ENCODE peak calls at places on chromosome 6, in ten cellular contexts. Z is activated CD8-positive, alpha-beta memory T cell treated with anti-CD3 and anti-CD28 coated beads for 48 hours; P is heart left ventricle; C is germinal center; W is AG04450; L is T-helper 9 cell; Q is EL; B is amygdala; E is left lobe of liver; J is aorta. D is an unnamed sample.

GRCh38 chr6:155782320-155782730 is 326.7 kb upstream of the NOX3 start:
- DNase-seq in Z (no peak), P (no peak), C (no peak), W (peak; percentile 87), L (no peak), Q (peak; percentile 95), B (no peak), E (no peak), J (no peak), D (peak; percentile 89)

GRCh38 chr6:42394881-42395620 is 56.7 kb downstream of the TRERF1 start:
- DNase-seq in Z (no peak), P (no peak), C (peak; percentile 22), W (no peak), L (no peak), Q (no peak), B (no peak), E (peak; percentile 36), J (no peak), D (no peak)

GRCh38 chr6:159969204-159969912 is 476 bp downstream of the IGF2R start:
- DNase-seq in Z (no peak), P (peak; percentile 61), C (peak; percentile 24), W (no peak), L (peak; percentile 26), Q (no peak), B (no peak), E (peak; percentile 64), J (peak; percentile 83), D (no peak)

GRCh38 chr6:15317934-15318902 is 72.3 kb downstream of the JARID2 start:
- DNase-seq in Z (no peak), P (no peak), C (no peak), W (no peak), L (no peak), Q (no peak), B (no peak), E (no peak), J (no peak), D (no peak)

GRCh38 chr6:129200151-129200550 is 317.2 kb downstream of the LAMA2 start:
- DNase-seq in Z (no peak), P (no peak), C (no peak), W (no peak), L (no peak), Q (no peak), B (no peak), E (no peak), J (no peak), D (no peak)

GRCh38 chr6:4736371-4736873 is 39.8 kb upstream of the CDYL start:
- DNase-seq in Z (no peak), P (no peak), C (no peak), W (no peak), L (no peak), Q (no peak), B (no peak), E (no peak), J (no peak), D (no peak)

GRCh38 chr6:136037246-136037884 is 185.9 kb downstream of the PDE7B start:
- DNase-seq in Z (no peak), P (peak; percentile 36), C (no peak), W (no peak), L (no peak), Q (peak; percentile 26), B (no peak), E (no peak), J (no peak), D (no peak)

GRCh38 chr6:149031545-149032317 is 284.9 kb downstream of the UST start:
- DNase-seq in Z (no peak), P (no peak), C (peak; percentile 29), W (peak; percentile 77), L (peak; percentile 25), Q (peak; percentile 98), B (no peak), E (no peak), J (no peak), D (peak; percentile 59)

GRCh38 chr6:24255676-24256075 is 102.2 kb downstream of the DCDC2 start:
- DNase-seq in Z (no peak), P (no peak), C (no peak), W (no peak), L (no peak), Q (no peak), B (no peak), E (no peak), J (no peak), D (no peak)

GRCh38 chr6:165227644-165228329 is 81.6 kb downstream of the C6orf118 start:
- DNase-seq in Z (no peak), P (no peak), C (no peak), W (no peak), L (no peak), Q (no peak), B (no peak), E (no peak), J (no peak), D (peak; percentile 57)

GRCh38 chr6:3355358-3356055 is 96.8 kb downstream of the PSMG4 start:
- DNase-seq in Z (no peak), P (peak; percentile 66), C (peak; percentile 21), W (no peak), L (peak; percentile 7), Q (peak; percentile 36), B (no peak), E (no peak), J (no peak), D (no peak)

GRCh38 chr6:125906158-125906998 is 50.2 kb upstream of the HINT3 start:
- DNase-seq in Z (no peak), P (no peak), C (peak; percentile 52), W (no peak), L (peak; percentile 42), Q (peak; percentile 45), B (no peak), E (no peak), J (no peak), D (no peak)

GRCh38 chr6:151179321-151179720 is 60.4 kb upstream of the AKAP12 start:
- DNase-seq in Z (no peak), P (no peak), C (no peak), W (peak; percentile 20), L (no peak), Q (peak; percentile 79), B (no peak), E (no peak), J (no peak), D (peak; percentile 31)

GRCh38 chr6:64589961-64590360 is 954.4 kb downstream of the PHF3 start:
- DNase-seq in Z (no peak), P (no peak), C (no peak), W (no peak), L (no peak), Q (no peak), B (no peak), E (no peak), J (no peak), D (no peak)

GRCh38 chr6:105493776-105494175 is 90.9 kb upstream of the PREP start:
- DNase-seq in Z (no peak), P (no peak), C (no peak), W (no peak), L (no peak), Q (no peak), B (no peak), E (no peak), J (no peak), D (no peak)

GRCh38 chr6:154882107-154882506 is 113.0 kb upstream of the TIAM2 start:
- DNase-seq in Z (no peak), P (no peak), C (no peak), W (no peak), L (no peak), Q (no peak), B (no peak), E (no peak), J (no peak), D (no peak)

GRCh38 chr6:29676981-29677601 is 3.9 kb downstream of the ZFP57 start:
- DNase-seq in Z (no peak), P (peak; percentile 38), C (no peak), W (no peak), L (no peak), Q (peak; percentile 52), B (no peak), E (no peak), J (no peak), D (no peak)

GRCh38 chr6:110233769-110234374 is 53.6 kb downstream of the CDC40 start:
- DNase-seq in Z (no peak), P (no peak), C (peak; percentile 16), W (no peak), L (no peak), Q (peak; percentile 17), B (no peak), E (no peak), J (no peak), D (no peak)

GRCh38 chr6:44542401-44543116 is 155.1 kb downstream of the CDC5L start:
- DNase-seq in Z (no peak), P (no peak), C (no peak), W (no peak), L (no peak), Q (no peak), B (no peak), E (peak; percentile 21), J (peak; percentile 70), D (no peak)

GRCh38 chr6:107080036-107080435 is 35.3 kb downstream of the BEND3 start:
- DNase-seq in Z (no peak), P (no peak), C (no peak), W (no peak), L (no peak), Q (no peak), B (no peak), E (no peak), J (no peak), D (no peak)

GRCh38 chr6:169251371-169251802 is 2.3 kb downstream of the THBS2 start:
- DNase-seq in Z (no peak), P (peak; percentile 34), C (no peak), W (no peak), L (no peak), Q (peak; percentile 16), B (no peak), E (no peak), J (peak; percentile 77), D (no peak)

GRCh38 chr6:95071464-95071863 is 505.9 kb upstream of the MANEA start:
- DNase-seq in Z (no peak), P (no peak), C (no peak), W (no peak), L (no peak), Q (no peak), B (no peak), E (no peak), J (no peak), D (no peak)

GRCh38 chr6:166588691-166589333 is 2.3 kb upstream of the RAMACL start:
- DNase-seq in Z (no peak), P (no peak), C (peak; percentile 27), W (peak; percentile 33), L (no peak), Q (peak; percentile 71), B (no peak), E (no peak), J (no peak), D (peak; percentile 62)

GRCh38 chr6:80210618-80211017 is 104.1 kb downstream of the BCKDHB start:
- DNase-seq in Z (no peak), P (peak; percentile 47), C (no peak), W (no peak), L (no peak), Q (no peak), B (no peak), E (no peak), J (no peak), D (no peak)

GRCh38 chr6:132758689-132759088 is 985 bp upstream of the VNN2 start:
- DNase-seq in Z (no peak), P (no peak), C (no peak), W (no peak), L (no peak), Q (no peak), B (no peak), E (no peak), J (no peak), D (no peak)

GRCh38 chr6:110043366-110043994 is 65.4 kb downstream of the GPR6 start:
- DNase-seq in Z (no peak), P (no peak), C (no peak), W (no peak), L (no peak), Q (no peak), B (no peak), E (no peak), J (no peak), D (no peak)

GRCh38 chr6:137271245-137272183 is 52.3 kb upstream of the IFNGR1 start:
- DNase-seq in Z (no peak), P (no peak), C (peak; percentile 25), W (peak; percentile 10), L (no peak), Q (peak; percentile 49), B (no peak), E (no peak), J (no peak), D (no peak)

GRCh38 chr6:84728602-84729001 is 35.8 kb downstream of the TBX18 start:
- DNase-seq in Z (no peak), P (no peak), C (no peak), W (no peak), L (no peak), Q (peak; percentile 35), B (no peak), E (no peak), J (no peak), D (no peak)